ENCODE peak calls at places on chromosomes 3 and 15, in five cellular contexts. N is astrocyte; C is NB4; F is astrocyte of the spinal cord; L is CD8-positive, alpha-beta T cell. Y is an unnamed sample.

GRCh38 chr15:40743921-40744809 is 10.9 kb downstream of the RMDN3 start:
- DNase-seq in N (peak), L (peak), F (peak), C (peak), Y (peak)

GRCh38 chr3:79979990-79980389 is 212.2 kb upstream of the ROBO1 start:
- DNase-seq in F (no peak), N (no peak), L (no peak), C (no peak), Y (no peak)

GRCh38 chr3:50572801-50573371 is 3.6 kb downstream of the HEMK1 start:
- DNase-seq in L (no peak), C (no peak), N (no peak), F (no peak), Y (no peak)

GRCh38 chr3:71787851-71788405 is 3.0 kb upstream of the PROK2 start:
- DNase-seq in N (no peak), F (no peak), C (no peak), L (no peak), Y (no peak)

GRCh38 chr3:155232605-155233004 is 60.9 kb downstream of the STRIT1 start:
- DNase-seq in N (peak), F (peak), L (no peak), C (no peak), Y (peak)

GRCh38 chr3:46812237-46812791 is 50.9 kb downstream of the MYL3 start:
- DNase-seq in F (peak), N (peak), L (peak), C (peak), Y (peak)

GRCh38 chr15:76161153-76162049 is 101.6 kb downstream of the TMEM266 start:
- DNase-seq in L (no peak), C (no peak), F (no peak), N (no peak), Y (no peak)

GRCh38 chr3:53109822-53110771 is 20.1 kb downstream of the RFT1 start:
- DNase-seq in N (no peak), F (peak), C (peak), L (no peak), Y (peak)

GRCh38 chr3:89246326-89246725 is 138.9 kb downstream of the EPHA3 start:
- DNase-seq in C (peak), L (no peak), N (no peak), F (no peak), Y (no peak)

GRCh38 chr3:16076564-16076963 is 97.9 kb upstream of the GALNT15 start:
- DNase-seq in L (no peak), C (no peak), F (no peak), N (no peak), Y (no peak)

GRCh38 chr3:122085666-122086065 is 30.5 kb downstream of the CD86 start:
- DNase-seq in L (no peak), F (no peak), N (no peak), C (peak), Y (no peak)

GRCh38 chr15:39400821-39401550 is 179.9 kb upstream of the THBS1 start:
- DNase-seq in F (no peak), C (no peak), N (peak), L (no peak), Y (peak)

GRCh38 chr3:164879201-164879600 is 199.1 kb downstream of the SI start:
- DNase-seq in F (no peak), L (no peak), C (no peak), N (no peak), Y (no peak)

GRCh38 chr3:117761992-117762944 is 1052.7 kb downstream of the TUSC7 start:
- DNase-seq in F (no peak), C (no peak), N (no peak), L (no peak), Y (no peak)

GRCh38 chr3:189137416-189137815 is 34.4 kb upstream of the TPRG1 start:
- DNase-seq in C (no peak), L (no peak), N (no peak), F (peak), Y (peak)

GRCh38 chr15:77030928-77031375 is 36.0 kb downstream of the PSTPIP1 start:
- DNase-seq in C (no peak), F (no peak), L (no peak), N (no peak), Y (no peak)

GRCh38 chr3:87057474-87057873 is 66.5 kb upstream of the VGLL3 start:
- DNase-seq in N (no peak), C (no peak), F (no peak), L (no peak), Y (no peak)

GRCh38 chr3:105868450-105868744 is 415 bp downstream of the CBLB start:
- DNase-seq in F (peak), C (peak), L (no peak), N (peak), Y (peak)

GRCh38 chr15:92521624-92522008 is 127.9 kb downstream of the ST8SIA2 start:
- DNase-seq in F (peak), C (peak), N (peak), L (peak), Y (peak)

GRCh38 chr3:57691411-57692133 is 1.3 kb downstream of the DENND6A start:
- DNase-seq in C (peak), N (no peak), F (peak), L (no peak), Y (no peak)

GRCh38 chr3:41164776-41165175 is 34.5 kb upstream of the CTNNB1 start:
- DNase-seq in L (no peak), N (no peak), C (no peak), F (no peak), Y (peak)

GRCh38 chr3:128383316-128384235 is 83.1 kb downstream of the DNAJB8 start:
- DNase-seq in L (peak), F (peak), C (peak), N (peak), Y (peak)

GRCh38 chr3:186901135-186901734 is 29.1 kb upstream of the ST6GAL1 start:
- DNase-seq in F (peak), N (peak), C (no peak), L (no peak), Y (peak)

GRCh38 chr15:67085818-67086649 is 20.6 kb downstream of the SMAD3 start:
- DNase-seq in L (no peak), N (peak), F (peak), C (peak), Y (peak)

GRCh38 chr15:61169904-61170695 is 59.0 kb downstream of the RORA start:
- DNase-seq in C (peak), F (no peak), N (no peak), L (no peak), Y (no peak)

GRCh38 chr3:127776347-127776746 is 46.0 kb downstream of the MGLL start:
- DNase-seq in F (no peak), C (no peak), L (no peak), N (no peak), Y (no peak)

GRCh38 chr3:171566803-171567422 is 106.7 kb upstream of the TNIK start:
- DNase-seq in N (peak), C (peak), F (peak), L (no peak), Y (peak)

GRCh38 chr3:172140499-172141391 is 101.4 kb downstream of the FNDC3B start:
- DNase-seq in L (no peak), C (peak), N (peak), F (peak), Y (peak)

GRCh38 chr3:69353492-69353891 is 32.4 kb downstream of the FRMD4B start:
- DNase-seq in F (no peak), N (no peak), C (no peak), L (no peak), Y (no peak)

GRCh38 chr3:62882676-62883228 is 7.5 kb upstream of the CADPS start:
- DNase-seq in F (no peak), L (no peak), C (no peak), N (peak), Y (no peak)

GRCh38 chr15:100129677-100130076 is 212.1 kb downstream of the ADAMTS17 start:
- DNase-seq in F (no peak), C (no peak), N (no peak), L (no peak), Y (no peak)
- TF ChIP-seq CTCF in F (peak), C (no peak), N (no peak), L (no peak), Y (peak)

DNA sequence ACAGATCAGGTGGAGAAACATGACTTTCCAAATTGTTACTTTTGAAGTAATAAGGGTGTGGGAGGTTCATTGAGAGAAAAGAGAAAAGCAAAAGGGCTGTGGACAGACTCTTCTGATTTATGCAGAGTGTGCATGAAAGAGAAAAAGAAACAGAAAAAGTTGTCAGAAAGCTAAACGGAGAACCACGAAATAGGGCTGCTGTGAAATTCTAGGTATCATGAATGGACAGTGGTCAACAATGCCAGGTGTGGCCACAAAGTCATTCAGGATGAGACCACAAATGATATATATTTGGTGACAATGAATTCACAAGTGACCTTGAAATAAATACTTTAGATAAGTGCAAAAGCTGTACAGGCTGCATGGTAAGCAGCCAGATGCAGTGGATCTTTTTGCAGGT is 170.1 kb downstream of the IL5RA start:
- DNase-seq in F (no peak), C (no peak), N (no peak), L (no peak), Y (no peak)
- H3K4me3 ChIP-seq in F (no peak), C (no peak), N (no peak), L (no peak), Y (no peak)

GRCh38 chr3:66797916-66798560 is 200.1 kb upstream of the KBTBD8 start:
- DNase-seq in F (peak), L (no peak), C (no peak), N (peak), Y (peak)
- TF ChIP-seq CTCF in F (no peak), L (no peak), C (no peak), N (no peak), Y (peak)

GRCh38 chr3:101940521-101940992 is 91.2 kb downstream of the NFKBIZ start:
- DNase-seq in L (no peak), N (peak), F (peak), C (peak), Y (peak)
- H3K4me3 ChIP-seq in L (no peak), N (no peak), F (no peak), C (no peak), Y (peak)

DNA sequence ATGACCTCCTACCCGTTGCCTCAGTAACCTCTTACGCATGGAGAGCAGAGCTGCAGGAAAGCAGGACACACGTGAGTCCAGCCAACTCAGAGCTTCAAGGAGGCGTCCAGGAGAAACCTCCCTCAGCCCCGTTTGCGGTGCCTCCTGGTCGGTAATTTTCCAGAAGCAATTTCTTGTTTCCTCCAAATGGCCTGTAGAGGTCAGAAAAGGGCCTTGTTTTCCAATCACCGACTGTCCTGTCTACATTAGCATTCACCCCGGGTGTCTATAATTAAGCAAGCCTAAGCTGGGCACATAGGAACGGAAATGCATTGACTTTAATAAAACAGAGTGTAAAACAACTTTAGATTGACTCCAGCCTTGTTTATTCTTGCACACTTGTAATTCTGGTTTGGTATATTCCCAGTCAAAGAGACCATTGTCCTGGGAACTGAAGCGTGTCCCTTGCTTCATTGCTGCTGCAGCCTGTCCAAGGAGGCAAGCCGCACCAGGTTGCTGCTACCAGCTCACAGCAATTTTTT is 836.2 kb downstream of the AGBL1 start:
- DNase-seq in L (no peak), F (peak), C (peak), N (peak), Y (peak)
- TF ChIP-seq CTCF in L (no peak), F (peak), C (peak), N (peak), Y (peak)

DNA sequence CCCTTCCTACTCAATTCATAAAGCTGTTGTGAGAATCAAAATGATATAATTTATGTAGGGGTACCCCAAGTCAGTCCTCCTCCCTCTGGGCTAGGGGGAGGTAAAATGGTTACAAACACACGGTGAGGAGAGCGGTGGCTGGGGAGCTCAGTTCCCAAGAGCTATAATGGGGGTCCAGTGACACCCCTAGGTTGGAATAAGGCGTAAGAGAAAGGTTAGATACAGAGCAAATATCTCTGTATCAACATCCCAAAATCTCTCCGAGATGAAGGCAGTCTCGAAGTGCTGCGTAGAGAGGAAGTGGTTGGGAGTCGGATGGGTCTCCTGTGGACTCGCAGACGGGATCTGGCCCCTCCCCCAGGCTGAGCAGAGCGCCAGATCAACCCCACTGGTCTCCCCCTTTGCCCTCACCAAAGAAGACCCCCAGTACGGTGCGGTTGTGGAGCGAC is 1.8 kb downstream of the DUOX2 start:
- DNase-seq in N (no peak), C (no peak), L (no peak), F (no peak), Y (no peak)
- H3K4me3 ChIP-seq in N (no peak), C (no peak), L (no peak), F (no peak), Y (no peak)

DNA sequence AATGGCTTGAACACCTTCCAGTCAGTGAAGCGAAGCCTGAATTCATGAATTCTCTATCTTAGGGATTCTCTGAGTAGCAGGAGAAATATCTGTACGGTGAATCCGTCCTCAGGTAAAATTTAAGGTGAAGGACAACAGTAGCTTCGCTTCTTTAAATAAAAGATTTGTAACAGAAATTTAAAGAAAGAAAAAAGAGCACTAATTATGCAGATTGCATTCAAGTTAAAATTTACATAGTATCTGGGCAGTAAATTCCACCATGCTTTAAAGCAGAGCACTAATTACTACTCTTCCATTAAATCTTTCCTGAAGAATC is 282.6 kb downstream of the FGF12 start:
- DNase-seq in C (no peak), N (no peak), F (no peak), L (no peak), Y (no peak)
- TF ChIP-seq CTCF in C (no peak), N (no peak), F (no peak), L (peak), Y (no peak)

GRCh38 chr3:45227131-45227819 is 1.2 kb upstream of the TMEM158 start:
- DNase-seq in F (no peak), N (peak), C (no peak), L (no peak), Y (no peak)

GRCh38 chr3:45225465-45226205 is 452 bp downstream of the TMEM158 start:
- DNase-seq in N (peak), F (no peak), C (peak), L (peak), Y (peak)

GRCh38 chr3:45226206-45226915 is at the start of gene TMEM158:
- DNase-seq in L (peak), N (peak), F (peak), C (peak), Y (peak)

GRCh38 chr3:45224824-45225464 is 1.1 kb downstream of the TMEM158 start:
- DNase-seq in N (peak), C (peak), L (no peak), F (peak), Y (peak)

DNA sequence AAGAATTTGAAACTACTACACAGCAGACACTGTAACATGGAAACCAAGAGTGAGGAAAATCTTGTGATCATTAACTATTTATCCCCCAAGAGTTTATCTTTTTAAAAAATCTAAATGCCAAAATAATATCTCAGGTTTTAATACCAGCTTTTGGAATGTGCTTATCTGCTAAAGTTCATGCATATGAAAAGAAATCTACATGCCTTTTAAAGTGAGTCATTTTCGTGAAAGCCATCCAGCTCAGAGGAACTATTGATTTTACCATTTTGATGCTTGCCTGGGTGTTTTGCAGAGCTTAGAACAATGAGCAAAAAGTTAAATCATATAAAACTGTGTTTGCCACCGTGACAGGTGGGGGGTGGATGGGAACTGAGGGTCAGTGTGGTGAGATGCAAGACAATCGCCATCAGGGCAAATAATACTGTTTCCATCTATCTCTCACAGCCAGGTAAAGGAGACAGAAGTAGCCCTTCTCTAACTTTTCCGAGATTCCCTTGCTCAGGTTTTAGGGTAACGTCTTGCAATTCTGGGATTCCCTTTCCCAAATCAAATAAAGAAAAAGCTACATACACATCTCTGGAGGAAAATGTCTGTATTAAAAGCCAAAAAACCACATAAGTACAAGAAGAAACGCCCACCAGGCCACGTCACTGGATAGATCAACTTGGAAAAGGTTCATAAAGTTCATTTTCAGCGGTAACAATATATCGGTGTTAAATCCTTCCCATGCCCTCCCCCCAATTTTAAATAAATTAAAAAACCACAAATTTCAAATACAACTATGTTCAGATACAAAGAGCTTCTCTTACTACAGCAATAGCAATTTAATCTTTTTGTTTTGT is 2.0 kb downstream of the TMEM158 start:
- DNase-seq in F (peak), L (no peak), C (peak), N (peak), Y (peak)
- H3K4me3 ChIP-seq in F (peak), L (no peak), C (peak), N (peak), Y (peak)

Y was measured in choroid plexus epithelial cell.